ENCODE peak calls at places on chromosomes 4 and X, in four cellular contexts. I is NB4, F is islet precursor cell, R is IMR-90. U is an unnamed sample.

GRCh38 chr4:107578321-107578720 is 141.7 kb downstream of the PAPSS1 start:
- DNase-seq in I (no peak), F (no peak), R (peak; percentile 59), U (no peak)

GRCh38 chr4:147916351-147916750 is 184.5 kb downstream of the ARHGAP10 start:
- DNase-seq in I (no peak), F (no peak), R (no peak), U (no peak)

GRCh38 chrX:130575831-130576404 is 174.1 kb downstream of the RBMX2 start:
- DNase-seq in I (peak; percentile 31), F (peak; percentile 52), R (peak; percentile 33), U (peak; percentile 43)

GRCh38 chr4:1400861-1401408 is 5.3 kb downstream of the NKX1-1 start:
- DNase-seq in I (no peak), F (peak; percentile 49), R (no peak), U (no peak)

GRCh38 chrX:98523026-98523425 is 1639.3 kb downstream of the RPA4 start:
- DNase-seq in I (no peak), F (peak; percentile 76), R (no peak), U (no peak)

GRCh38 chr4:2595436-2595835 is 59.0 kb downstream of the FAM193A start:
- DNase-seq in I (no peak), F (peak; percentile 80), R (peak; percentile 66), U (no peak)

GRCh38 chr4:89939994-89940393 is 45.3 kb downstream of the MMRN1 start:
- DNase-seq in I (no peak), F (no peak), R (no peak), U (no peak)

GRCh38 chr4:187618701-187619278 is 376.8 kb upstream of the ZFP42 start:
- DNase-seq in I (no peak), F (no peak), R (peak; percentile 86), U (peak; percentile 58)

GRCh38 chr4:119858176-119858575 is 208.5 kb downstream of the MAD2L1 start:
- DNase-seq in I (no peak), F (no peak), R (peak; percentile 56), U (peak; percentile 4)

GRCh38 chrX:121333942-121334341 is 286.5 kb downstream of the GLUD2 start:
- DNase-seq in I (peak; percentile 1), F (no peak), R (no peak), U (no peak)

GRCh38 chrX:42241421-42241820 is 318.1 kb upstream of the CASK start:
- DNase-seq in I (no peak), F (peak; percentile 75), R (no peak), U (no peak)

GRCh38 chr4:180542445-180543100 is 1700.6 kb upstream of the TENM3 start:
- DNase-seq in I (no peak), F (no peak), R (peak; percentile 75), U (peak; percentile 74)

GRCh38 chr4:84237008-84237407 is 262.1 kb downstream of the NKX6-1 start:
- DNase-seq in I (no peak), F (no peak), R (no peak), U (peak; percentile 3)

GRCh38 chr4:150268444-150268843 is 190.2 kb downstream of the DCLK2 start:
- DNase-seq in I (no peak), F (no peak), R (peak; percentile 25), U (peak; percentile 26)

GRCh38 chr4:151169223-151169622 is 69.8 kb downstream of the RPS3A start:
- DNase-seq in I (no peak), F (peak; percentile 63), R (peak; percentile 99), U (peak; percentile 43)

U was measured in ELR.